ENCODE peak calls at places on chromosomes 6 and 20, in eight cellular contexts. F is upper lobe of right lung, W is cardiac muscle cell, A is ovary, J is right atrium auricular region, X is mesendoderm, S is A549, T is small intestine. U is an unnamed sample.

GRCh38 chr20:3889489-3890409 is 562 bp downstream of the PANK2 start:
- DNase-seq in F (peak; percentile 79), W (peak; percentile 13), A (peak; percentile 68), J (no peak), X (peak; percentile 46), S (peak; percentile 49), T (peak; percentile 25), U (peak; percentile 73)

GRCh38 chr20:58981564-58982364 is 708 bp downstream of the NELFCD start:
- DNase-seq in F (no peak), W (no peak), A (no peak), J (no peak), X (peak; percentile 61), S (peak; percentile 67), T (peak; percentile 31), U (no peak)

GRCh38 chr6:16637635-16638034 is 123.6 kb downstream of the ATXN1 start:
- DNase-seq in F (no peak), W (no peak), A (no peak), J (no peak), X (no peak), S (no peak), T (no peak), U (no peak)

GRCh38 chr6:160029525-160029924 is 60.6 kb downstream of the IGF2R start:
- DNase-seq in F (no peak), W (no peak), A (no peak), J (no peak), X (no peak), S (no peak), T (no peak), U (no peak)

GRCh38 chr20:63830821-63831593 is at the start of gene ZBTB46:
- DNase-seq in F (peak; percentile 83), W (peak; percentile 87), A (peak; percentile 83), J (no peak), X (peak; percentile 46), S (peak; percentile 75), T (peak; percentile 36), U (peak; percentile 51)

GRCh38 chr6:163416640-163417253 is 2.2 kb downstream of the QKI start:
- DNase-seq in F (no peak), W (peak; percentile 87), A (no peak), J (no peak), X (peak; percentile 90), S (peak; percentile 26), T (peak; percentile 24), U (no peak)

GRCh38 chr6:111823831-111824607 is 49.2 kb downstream of the FYN start:
- DNase-seq in F (no peak), W (no peak), A (no peak), J (no peak), X (peak; percentile 49), S (no peak), T (no peak), U (no peak)

GRCh38 chr6:163405412-163406309 is 8.9 kb upstream of the QKI start:
- DNase-seq in F (peak; percentile 89), W (peak; percentile 67), A (peak; percentile 58), J (no peak), X (no peak), S (no peak), T (no peak), U (peak; percentile 69)

GRCh38 chr6:104955927-104956662 is 812 bp upstream of the LIN28B start:
- DNase-seq in F (no peak), W (peak; percentile 75), A (no peak), J (no peak), X (peak; percentile 94), S (peak; percentile 31), T (no peak), U (no peak)

GRCh38 chr6:104958178-104958520 is 1.2 kb downstream of the LIN28B start:
- DNase-seq in F (no peak), W (no peak), A (no peak), J (no peak), X (no peak), S (no peak), T (no peak), U (no peak)

GRCh38 chr6:104957301-104958177 is 632 bp downstream of the LIN28B start:
- DNase-seq in F (no peak), W (peak; percentile 41), A (no peak), J (no peak), X (peak; percentile 82), S (peak; percentile 19), T (no peak), U (no peak)

GRCh38 chr6:104955491-104955890 is 1.4 kb upstream of the LIN28B start:
- DNase-seq in F (no peak), W (peak; percentile 56), A (no peak), J (no peak), X (peak; percentile 88), S (no peak), T (no peak), U (no peak)

DNA sequence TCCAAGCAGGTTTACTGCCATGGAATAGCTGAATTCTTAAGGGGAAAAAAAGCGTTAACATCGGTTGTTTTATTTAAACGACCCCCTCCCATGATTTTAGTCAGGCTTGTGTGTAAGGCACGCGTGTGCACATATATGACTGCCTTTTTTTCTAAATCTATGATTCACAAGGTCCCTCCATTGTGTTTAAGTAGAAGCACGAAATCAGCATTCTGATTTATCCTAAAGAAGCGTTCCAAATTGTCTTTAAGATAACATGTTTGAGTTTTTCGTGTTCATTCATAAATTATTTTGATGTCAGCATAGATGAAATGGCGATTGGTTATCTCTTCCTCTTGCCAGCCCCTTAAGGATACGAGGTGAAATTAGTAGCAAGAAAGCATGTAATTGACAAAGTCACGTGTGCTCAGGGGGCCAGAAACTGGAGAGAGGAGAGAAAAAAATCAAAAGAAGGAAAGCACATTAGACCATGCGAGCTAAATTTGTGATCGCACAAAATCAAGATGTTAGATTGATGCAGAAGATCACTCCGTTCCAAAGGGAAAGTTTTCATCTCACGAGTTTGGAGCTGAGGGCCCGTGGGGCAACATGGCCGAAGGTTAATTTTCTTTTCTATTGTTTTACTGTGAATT is at the start of gene LIN28B:
- DNase-seq in F (no peak), W (peak; percentile 37), A (no peak), J (no peak), X (peak; percentile 80), S (no peak), T (no peak), U (no peak)
- H3K4me3 ChIP-seq in F (no peak within 1 kb of the TSS), W (peak within 1 kb of the TSS; percentile 76), A (no peak within 1 kb of the TSS), J (no peak within 1 kb of the TSS), X (peak within 1 kb of the TSS; percentile 76), S (peak within 1 kb of the TSS; percentile 79), T (no peak within 1 kb of the TSS), U (no peak within 1 kb of the TSS)

GRCh38 chr6:28862077-28862476 is 61.7 kb downstream of the TRIM27 start:
- DNase-seq in F (no peak), W (no peak), A (no peak), J (no peak), X (no peak), S (no peak), T (no peak), U (no peak)
- H3K27ac ChIP-seq in F (no peak overlapping the region), W (no peak overlapping the region), A (no peak overlapping the region), J (no peak overlapping the region), X (no peak overlapping the region), S (no peak overlapping the region), T (no peak overlapping the region), U (no peak overlapping the region)

GRCh38 chr6:30322527-30323501 is 3.9 kb upstream of the TRIM39 start:
- DNase-seq in F (no peak), W (no peak), A (no peak), J (no peak), X (peak; percentile 29), S (no peak), T (no peak), U (no peak)
- H3K4me3 ChIP-seq in F (no peak overlapping the region), W (no peak overlapping the region), A (no peak overlapping the region), J (no peak overlapping the region), X (no peak overlapping the region), S (no peak overlapping the region), T (no peak overlapping the region), U (no peak overlapping the region)

DNA sequence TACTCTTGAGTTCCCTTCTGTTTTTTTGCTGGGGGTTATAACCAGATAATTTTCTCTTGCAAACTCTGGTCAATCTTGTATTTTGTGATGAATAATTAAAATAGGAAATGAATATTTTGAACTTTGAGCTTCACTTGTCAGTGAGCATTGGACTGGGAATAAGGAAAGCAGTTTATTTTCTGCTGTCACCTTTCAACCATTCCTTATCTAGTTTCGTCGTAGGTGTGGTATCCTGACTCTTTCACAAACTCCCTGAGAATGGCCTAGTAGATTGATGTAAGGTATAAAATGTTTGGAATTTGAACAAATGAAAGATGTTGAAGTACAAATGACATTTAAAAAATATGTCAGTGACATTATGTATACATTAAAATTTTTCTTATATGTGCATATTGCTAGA is 98.0 kb downstream of the ZFAND3 start:
- DNase-seq in F (no peak), W (no peak), A (no peak), J (no peak), X (no peak), S (no peak), T (peak; percentile 78), U (no peak)
- H3K27ac ChIP-seq in F (no peak overlapping the region), W (no peak overlapping the region), A (no peak overlapping the region), J (no peak overlapping the region), X (no peak overlapping the region), S (no peak overlapping the region), T (no peak overlapping the region), U (no peak overlapping the region)

DNA sequence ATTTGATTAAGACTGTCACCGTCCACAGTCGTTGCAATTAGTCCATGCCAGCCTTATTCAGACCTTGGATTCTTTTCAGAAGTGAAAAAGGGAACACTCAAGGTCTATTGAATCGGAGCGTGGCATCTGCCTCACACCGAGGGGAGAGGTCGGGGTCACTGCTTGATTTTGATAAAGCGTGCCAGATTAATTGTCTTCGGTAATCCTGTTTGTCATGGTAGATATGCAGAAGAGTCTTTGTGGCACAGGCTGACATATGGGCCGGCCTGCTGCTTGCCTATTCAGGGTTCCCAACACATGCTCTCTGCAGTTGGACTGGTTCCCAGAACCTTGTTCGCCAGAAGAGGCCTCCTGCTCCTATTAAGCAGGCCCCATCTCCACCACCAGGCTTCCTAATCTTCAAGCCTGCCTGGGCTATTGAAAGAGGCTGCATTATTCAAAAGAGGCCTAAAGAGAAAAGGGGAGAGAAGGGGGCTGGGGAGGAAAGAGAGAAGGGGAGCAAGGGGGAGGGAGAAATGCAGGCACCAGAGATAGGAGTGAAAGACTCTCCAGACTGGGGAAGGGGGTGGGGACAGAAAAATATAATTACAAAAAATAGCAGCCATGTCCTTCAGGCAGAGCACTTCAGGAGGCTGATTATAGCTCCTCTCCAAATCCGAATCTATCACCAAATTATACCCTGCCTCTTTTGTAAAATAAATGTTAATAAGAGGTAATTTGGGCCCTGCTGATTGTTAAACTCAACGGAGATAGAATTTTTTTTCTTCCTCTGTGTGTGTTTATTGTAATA is 611.3 kb downstream of the HDGFL1 start:
- DNase-seq in F (peak; percentile 64), W (peak; percentile 48), A (peak; percentile 59), J (no peak), X (peak; percentile 31), S (no peak), T (no peak), U (peak; percentile 38)
- H3K4me3 ChIP-seq in F (no peak overlapping the region), W (no peak overlapping the region), A (no peak overlapping the region), J (no peak overlapping the region), X (no peak overlapping the region), S (no peak overlapping the region), T (no peak overlapping the region), U (no peak overlapping the region)

GRCh38 chr20:44433751-44434538 is 41.7 kb upstream of the TTPAL start:
- DNase-seq in F (no peak), W (no peak), A (peak; percentile 17), J (no peak), X (no peak), S (no peak), T (peak; percentile 99), U (peak; percentile 21)
- H3K27ac ChIP-seq in F (no peak overlapping the region), W (no peak overlapping the region), A (no peak overlapping the region), J (no peak overlapping the region), X (no peak overlapping the region), S (no peak overlapping the region), T (peak overlapping the region; percentile 89), U (no peak overlapping the region)

U was measured in pancreas.